ENCODE peak calls at places on chromosomes 11 and 22, in eight cellular contexts. W is psoas muscle; G is CD8-positive, alpha-beta T cell; S is tibial nerve; J is cardiac fibroblast; Y is HFF-Myc; T is heart right ventricle; D is suprapubic skin. F is an unnamed sample.
A peak's percentile ranks its signal among the peaks of the same experiment; 100 is the strongest.

GRCh38 chr22:40001800-40002577 is 7.2 kb downstream of the FAM83F start:
- DNase-seq in D (no peak), W (no peak), T (no peak), G (no peak), S (no peak), J (no peak), Y (no peak), F (no peak)

GRCh38 chr11:23078289-23078971 is 218.2 kb upstream of the CCDC179 start:
- DNase-seq in J (peak; percentile 20), G (no peak), D (no peak), W (no peak), Y (peak; percentile 37), S (no peak), T (no peak), F (no peak)

GRCh38 chr11:110056956-110057355 is 36.2 kb upstream of the ZC3H12C start:
- DNase-seq in Y (no peak), J (no peak), G (no peak), W (no peak), S (no peak), D (no peak), T (no peak), F (no peak)

GRCh38 chr11:66371627-66372415 is at the start of gene SLC29A2:
- DNase-seq in Y (no peak), T (peak; percentile 54), J (no peak), W (peak; percentile 75), S (no peak), D (peak; percentile 75), G (peak; percentile 84), F (no peak)

GRCh38 chr22:19959043-19959586 is 17.5 kb upstream of the TXNRD2 start:
- DNase-seq in T (peak; percentile 76), G (no peak), J (peak; percentile 33), S (peak; percentile 76), Y (no peak), D (peak; percentile 87), W (peak; percentile 72), F (no peak)

GRCh38 chr22:41488076-41488475 is 19.2 kb downstream of the ACO2 start:
- DNase-seq in D (no peak), W (no peak), T (no peak), J (no peak), S (no peak), Y (no peak), G (no peak), F (no peak)

GRCh38 chr22:46976130-46976529 is 213.7 kb downstream of the TBC1D22A start:
- DNase-seq in Y (no peak), G (no peak), S (no peak), T (no peak), W (no peak), D (no peak), J (no peak), F (no peak)

GRCh38 chr11:64489831-64490441 is 101.1 kb upstream of the SLC22A12 start:
- DNase-seq in W (peak; percentile 30), G (peak; percentile 29), J (peak; percentile 44), Y (no peak), T (peak; percentile 11), D (no peak), S (no peak), F (no peak)

GRCh38 chr11:88596786-88597185 is 259.2 kb upstream of the CTSC start:
- DNase-seq in T (no peak), G (no peak), Y (no peak), S (no peak), W (no peak), J (peak; percentile 9), D (no peak), F (no peak)

GRCh38 chr22:37930270-37930951 is 23.0 kb downstream of the C22orf23 start:
- DNase-seq in D (no peak), S (no peak), G (no peak), J (peak; percentile 49), W (no peak), Y (no peak), T (no peak), F (no peak)

GRCh38 chr11:17631702-17632365 is 84.8 kb downstream of the OTOG start:
- DNase-seq in D (no peak), J (no peak), G (no peak), T (no peak), Y (no peak), W (no peak), S (no peak), F (no peak)
- TF ChIP-seq CTCF in D (no peak), J (no peak), G (no peak), T (no peak), Y (no peak), W (no peak), S (no peak), F (no peak)

DNA sequence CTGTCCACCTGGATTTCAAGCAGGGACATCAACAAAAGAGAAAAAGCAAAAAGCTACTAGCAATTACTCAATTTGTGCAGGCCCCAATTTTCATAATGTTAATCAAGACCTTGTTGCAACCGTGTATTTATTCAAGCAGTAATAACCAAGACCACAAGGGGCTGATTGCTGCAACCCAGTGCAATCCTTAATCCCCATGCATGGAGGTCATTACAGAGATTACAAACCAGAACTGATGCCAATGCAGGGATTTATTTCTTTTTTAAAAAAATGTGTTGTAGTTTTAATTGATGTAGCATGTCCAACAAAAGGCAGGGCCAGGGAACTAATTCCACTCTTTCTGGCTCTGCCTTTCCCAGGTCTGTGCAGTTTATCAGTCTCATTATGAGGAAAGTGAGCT is 18.4 kb downstream of the TECTA start:
- DNase-seq in D (no peak), Y (no peak), J (no peak), G (no peak), S (no peak), T (no peak), W (no peak), F (no peak)
- TF ChIP-seq CTCF in D (no peak), Y (no peak), J (no peak), G (no peak), S (no peak), T (no peak), W (no peak), F (no peak)

GRCh38 chr11:68855205-68855978 is 13.7 kb upstream of the CPT1A start:
- DNase-seq in W (peak; percentile 45), Y (no peak), S (no peak), J (peak; percentile 13), G (no peak), T (peak; percentile 60), D (peak; percentile 70), F (no peak)
- TF ChIP-seq CTCF in W (peak; percentile 29), Y (no peak), S (no peak), J (no peak), G (no peak), T (no peak), D (no peak), F (peak; percentile 45)

GRCh38 chr11:55714982-55715888 is 53.2 kb downstream of the OR4C6 start:
- DNase-seq in S (no peak), J (no peak), D (no peak), G (no peak), W (no peak), Y (no peak), T (no peak), F (no peak)
- TF ChIP-seq CTCF in S (no peak), J (no peak), D (no peak), G (no peak), W (no peak), Y (peak; percentile 32), T (no peak), F (no peak)

GRCh38 chr11:16630651-16631050 is 107.8 kb upstream of the C11orf58 start:
- DNase-seq in T (no peak), G (no peak), W (no peak), Y (no peak), J (no peak), D (no peak), S (no peak), F (no peak)

DNA sequence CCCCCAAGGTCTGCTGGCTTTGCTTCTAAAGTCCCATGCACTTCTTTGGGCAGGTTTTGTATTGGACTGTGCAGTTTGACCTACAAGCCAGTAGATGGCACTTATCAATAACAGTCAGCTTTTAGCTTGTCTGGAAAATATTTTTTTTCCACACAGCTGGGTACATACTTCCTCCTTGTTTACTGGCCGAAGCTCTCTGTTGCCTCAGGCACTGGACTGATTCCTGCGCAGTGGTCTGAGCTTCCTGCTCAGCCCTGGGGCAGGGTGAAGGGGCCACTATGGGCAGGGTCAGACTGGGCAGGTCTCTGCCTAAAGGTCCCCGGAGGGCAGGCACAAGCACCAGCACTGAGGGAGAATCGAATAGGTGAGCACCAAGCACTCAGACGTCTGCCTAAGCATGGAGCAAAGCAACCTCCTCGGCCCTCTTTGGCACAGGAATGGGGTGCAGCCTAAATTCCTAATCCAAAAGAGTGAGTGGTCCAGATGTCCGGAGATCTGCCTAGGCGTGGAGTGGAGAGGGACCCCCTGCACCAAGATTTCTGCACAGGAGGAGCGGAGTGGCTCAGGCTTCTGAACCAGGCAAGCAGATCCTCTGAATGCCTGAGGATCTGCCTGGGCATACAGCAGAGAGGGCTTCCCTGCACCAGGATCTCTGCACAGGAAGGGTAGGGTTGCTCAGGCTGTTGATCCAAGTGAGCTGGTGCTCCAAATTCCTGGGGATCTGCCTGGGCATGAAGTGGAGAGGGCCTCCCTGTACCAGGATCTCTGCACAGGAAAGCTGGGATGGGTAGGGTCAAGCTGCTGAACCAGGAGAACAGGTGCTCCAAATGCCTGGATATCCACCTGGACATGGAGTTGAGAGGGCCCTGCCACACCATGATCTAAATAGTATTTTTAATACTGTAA is 105.9 kb upstream of the C11orf58 start:
- DNase-seq in S (no peak), Y (no peak), J (peak; percentile 17), W (no peak), T (no peak), G (no peak), D (no peak), F (no peak)
- TF ChIP-seq CTCF in S (no peak), Y (peak; percentile 21), J (peak; percentile 40), W (no peak), T (peak; percentile 20), G (no peak), D (no peak), F (peak; percentile 53)

GRCh38 chr11:121448431-121448941 is 3.6 kb upstream of the SORL1 start:
- DNase-seq in D (no peak), S (no peak), Y (no peak), J (no peak), W (no peak), G (no peak), T (no peak), F (no peak)

GRCh38 chr11:121449123-121449522 is 3.0 kb upstream of the SORL1 start:
- DNase-seq in D (no peak), J (no peak), W (no peak), S (no peak), Y (no peak), T (no peak), G (peak; percentile 35), F (no peak)

GRCh38 chr11:121445071-121445768 is 6.9 kb upstream of the SORL1 start:
- DNase-seq in G (no peak), J (no peak), Y (no peak), S (no peak), T (no peak), D (no peak), W (no peak), F (no peak)

GRCh38 chr11:121444508-121444907 is 7.6 kb upstream of the SORL1 start:
- DNase-seq in G (no peak), J (no peak), Y (no peak), W (no peak), D (no peak), T (no peak), S (no peak), F (no peak)

DNA sequence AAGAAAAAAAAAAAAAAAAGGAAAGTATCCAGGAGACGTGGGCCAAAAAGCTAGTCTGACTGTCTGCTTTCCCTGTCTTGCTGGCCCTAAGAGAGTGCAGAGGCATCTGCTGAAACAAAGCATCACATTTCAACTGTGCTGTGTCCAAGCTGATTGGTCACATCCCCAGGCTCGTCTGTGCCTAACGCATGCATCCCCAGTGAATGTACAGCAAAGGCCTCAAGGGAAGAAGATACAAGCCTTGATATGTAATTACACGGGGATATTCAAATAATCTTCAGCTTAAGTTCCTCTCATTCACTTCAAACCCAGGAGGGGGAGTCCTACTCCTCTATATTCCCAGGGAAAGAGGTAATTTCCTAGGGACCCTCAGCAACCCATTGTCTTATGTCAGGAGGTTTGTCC is 5.4 kb upstream of the SORL1 start:
- DNase-seq in T (no peak), G (no peak), S (no peak), Y (no peak), W (no peak), D (no peak), J (peak; percentile 7), F (no peak)
- TF ChIP-seq CTCF in T (no peak), G (no peak), S (no peak), Y (no peak), W (no peak), D (no peak), J (no peak), F (peak; percentile 42)